ENCODE peak calls at places on chromosomes 12 and 14, in five cellular contexts. E is A549, T is SK-N-SH, L is K562, X is GM12878. H is an unnamed sample.

GRCh38 chr14:65096323-65097089 is 5.8 kb downstream of the MAX start:
- DNase-seq in E (no peak), T (peak; percentile 54), X (no peak), L (peak; percentile 27), H (no peak)

GRCh38 chr12:103882861-103883596 is 42.0 kb upstream of the NT5DC3 start:
- DNase-seq in E (no peak), L (no peak), X (no peak), T (no peak), H (no peak)

GRCh38 chr14:67577181-67577580 is 22.9 kb downstream of the PIGH start:
- DNase-seq in X (no peak), T (no peak), L (no peak), E (no peak), H (no peak)

GRCh38 chr14:54617467-54617866 is 50.5 kb downstream of the SAMD4A start:
- DNase-seq in X (no peak), E (no peak), L (no peak), T (no peak), H (peak; percentile 50)

GRCh38 chr12:38954119-38954746 is 48.8 kb upstream of the CPNE8 start:
- DNase-seq in T (no peak), L (no peak), E (no peak), X (no peak), H (no peak)

GRCh38 chr14:22220427-22220826 is 368.6 kb downstream of the DAD1 start:
- DNase-seq in T (no peak), X (no peak), E (no peak), L (no peak), H (peak; percentile 70)

GRCh38 chr12:54051916-54052744 is 1.5 kb upstream of the HOXC4 start:
- DNase-seq in E (no peak), X (no peak), T (peak; percentile 51), L (no peak), H (no peak)

GRCh38 chr14:56905282-56905681 is 95.0 kb upstream of the OTX2 start:
- DNase-seq in E (no peak), X (no peak), T (no peak), L (no peak), H (no peak)

GRCh38 chr12:121537814-121538698 is 42.8 kb downstream of the KDM2B start:
- DNase-seq in X (no peak), E (no peak), T (peak; percentile 79), L (no peak), H (no peak)

GRCh38 chr12:109999649-109999971 is 380 bp downstream of the ANKRD13A start:
- DNase-seq in E (no peak), T (no peak), X (no peak), L (no peak), H (no peak)

GRCh38 chr14:65517635-65518542 is 105.4 kb downstream of the FUT8 start:
- DNase-seq in L (no peak), E (no peak), X (no peak), T (no peak), H (no peak)

GRCh38 chr14:69560826-69561225 is 13.8 kb downstream of the CCDC177 start:
- DNase-seq in X (no peak), L (no peak), E (no peak), T (no peak), H (no peak)

GRCh38 chr14:34138175-34138574 is 187.3 kb upstream of the EGLN3 start:
- DNase-seq in X (no peak), E (no peak), T (no peak), L (no peak), H (no peak)

GRCh38 chr12:100851637-100852036 is 57.1 kb downstream of the ANO4 start:
- DNase-seq in E (no peak), X (no peak), T (no peak), L (no peak), H (no peak)

GRCh38 chr12:47095446-47096236 is 15.9 kb upstream of the AMIGO2 start:
- DNase-seq in X (no peak), E (no peak), L (no peak), T (no peak), H (peak; percentile 95)

GRCh38 chr12:51183349-51183748 is 10.4 kb upstream of the TFCP2 start:
- DNase-seq in L (no peak), T (no peak), E (no peak), X (no peak), H (no peak)

GRCh38 chr12:25491396-25491948 is 61.6 kb downstream of the LMNTD1 start:
- DNase-seq in E (no peak), L (no peak), X (no peak), T (no peak), H (no peak)

GRCh38 chr12:1629338-1630080 is 478 bp downstream of the WNT5B start:
- DNase-seq in L (no peak), E (no peak), T (peak; percentile 86), X (no peak), H (no peak)

GRCh38 chr14:44995770-44996294 is 33.8 kb downstream of the TOGARAM1 start:
- DNase-seq in L (no peak), X (no peak), T (no peak), E (no peak), H (peak; percentile 6)

GRCh38 chr12:84694111-84694510 is 218.5 kb downstream of the SLC6A15 start:
- DNase-seq in X (no peak), E (no peak), T (no peak), L (no peak), H (no peak)

GRCh38 chr14:47549886-47550285 is 125.5 kb downstream of the MDGA2 start:
- DNase-seq in T (no peak), L (no peak), E (no peak), X (no peak), H (no peak)

GRCh38 chr12:99983721-99984258 is 946 bp downstream of the ANKS1B start:
- DNase-seq in T (peak; percentile 52), X (no peak), E (no peak), L (no peak), H (no peak)

GRCh38 chr12:117829108-117829507 is 139.7 kb downstream of the KSR2 start:
- DNase-seq in T (no peak), X (no peak), L (no peak), E (no peak), H (no peak)

GRCh38 chr14:88163731-88164255 is 158.9 kb downstream of the GPR65 start:
- DNase-seq in L (no peak), T (no peak), E (no peak), X (no peak), H (no peak)

GRCh38 chr12:96431067-96431466 is 30.8 kb upstream of the CDK17 start:
- DNase-seq in X (no peak), L (no peak), T (no peak), E (no peak), H (no peak)

GRCh38 chr14:24307575-24308341 is at the start of gene CIDEB:
- DNase-seq in E (peak; percentile 77), L (peak; percentile 42), X (no peak), T (peak; percentile 87), H (peak; percentile 43)

GRCh38 chr14:99774526-99775307 is 18.5 kb upstream of the EML1 start:
- DNase-seq in T (no peak), L (no peak), E (no peak), X (no peak), H (peak; percentile 52)

DNA sequence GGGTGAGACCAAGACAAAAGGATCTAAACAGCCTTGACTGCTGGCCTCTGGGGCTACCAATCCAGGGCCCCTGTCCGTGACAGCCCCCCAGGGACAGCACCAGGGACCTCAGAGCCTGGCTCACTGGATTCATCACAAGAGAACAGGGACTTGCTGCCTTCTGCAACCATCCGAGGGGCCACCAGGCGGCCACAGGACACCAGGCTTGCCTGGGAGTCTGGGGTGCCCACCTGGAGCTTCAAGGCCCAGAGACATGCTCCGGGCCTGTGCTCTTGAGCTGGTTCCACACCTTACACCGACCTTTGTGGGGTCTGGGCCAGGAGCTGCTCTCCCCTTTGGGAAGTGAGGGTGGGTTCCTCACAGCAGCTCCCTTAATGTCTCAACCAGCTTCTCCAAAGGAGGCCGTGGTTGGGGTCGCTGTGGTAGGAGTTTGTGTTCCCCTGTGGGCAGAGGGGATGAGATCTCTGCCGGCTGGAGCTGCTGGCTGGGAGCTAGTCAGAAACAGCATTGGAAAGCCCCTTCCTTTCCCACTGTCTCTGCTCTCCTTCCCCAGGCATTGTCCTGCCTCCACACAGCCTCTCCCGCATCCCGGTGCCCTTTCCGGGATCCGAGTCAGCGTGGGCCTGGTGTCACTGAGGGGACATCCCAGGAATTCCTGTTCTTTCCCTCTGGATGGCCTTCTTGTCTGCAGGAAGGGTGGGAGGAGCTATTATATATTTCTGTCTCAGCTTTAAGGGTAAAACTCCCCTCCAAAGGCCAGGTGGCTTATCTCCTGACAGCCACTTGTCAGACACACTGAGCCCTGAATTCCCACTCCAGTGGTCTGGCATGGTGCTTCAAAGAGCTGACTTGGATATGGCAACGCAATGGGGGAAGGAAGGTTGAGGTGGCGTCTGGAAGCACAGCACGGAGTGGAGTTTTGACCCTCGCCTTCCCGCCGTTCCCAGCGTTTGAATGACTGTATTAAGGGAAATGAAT is 5.1 kb upstream of the PAPLN start:
- DNase-seq in X (no peak), E (peak; percentile 73), L (peak; percentile 34), T (peak; percentile 42), H (no peak)
- TF ChIP-seq RCOR1 in X (no peak), E (no peak), L (no peak), T (no peak), H (no peak)

GRCh38 chr12:48183091-48183875 is at the start of gene CCDC184:
- DNase-seq in E (peak; percentile 83), X (peak; percentile 24), L (peak; percentile 64), T (peak; percentile 91), H (peak; percentile 73)

GRCh38 chr12:48182659-48183058 is 785 bp upstream of the CCDC184 start:
- DNase-seq in X (no peak), E (no peak), L (no peak), T (no peak), H (no peak)

GRCh38 chr12:48177985-48178384 is 5.5 kb upstream of the CCDC184 start:
- DNase-seq in T (no peak), L (no peak), E (no peak), X (no peak), H (no peak)

GRCh38 chr12:48180857-48181495 is 2.5 kb upstream of the CCDC184 start:
- DNase-seq in E (no peak), T (no peak), L (no peak), X (no peak), H (no peak)

GRCh38 chr12:48180424-48180823 is 3.0 kb upstream of the CCDC184 start:
- DNase-seq in E (no peak), T (no peak), X (no peak), L (no peak), H (no peak)
- TF ChIP-seq CTCF in E (no peak), T (no peak), X (no peak), L (no peak), H (no peak)

GRCh38 chr12:93015970-93016751 is 87.1 kb upstream of the EEA1 start:
- DNase-seq in T (no peak), X (no peak), E (no peak), L (no peak), H (peak; percentile 10)
- TF ChIP-seq RCOR1 in T (no peak), X (no peak), E (no peak), L (no peak), H (no peak)

DNA sequence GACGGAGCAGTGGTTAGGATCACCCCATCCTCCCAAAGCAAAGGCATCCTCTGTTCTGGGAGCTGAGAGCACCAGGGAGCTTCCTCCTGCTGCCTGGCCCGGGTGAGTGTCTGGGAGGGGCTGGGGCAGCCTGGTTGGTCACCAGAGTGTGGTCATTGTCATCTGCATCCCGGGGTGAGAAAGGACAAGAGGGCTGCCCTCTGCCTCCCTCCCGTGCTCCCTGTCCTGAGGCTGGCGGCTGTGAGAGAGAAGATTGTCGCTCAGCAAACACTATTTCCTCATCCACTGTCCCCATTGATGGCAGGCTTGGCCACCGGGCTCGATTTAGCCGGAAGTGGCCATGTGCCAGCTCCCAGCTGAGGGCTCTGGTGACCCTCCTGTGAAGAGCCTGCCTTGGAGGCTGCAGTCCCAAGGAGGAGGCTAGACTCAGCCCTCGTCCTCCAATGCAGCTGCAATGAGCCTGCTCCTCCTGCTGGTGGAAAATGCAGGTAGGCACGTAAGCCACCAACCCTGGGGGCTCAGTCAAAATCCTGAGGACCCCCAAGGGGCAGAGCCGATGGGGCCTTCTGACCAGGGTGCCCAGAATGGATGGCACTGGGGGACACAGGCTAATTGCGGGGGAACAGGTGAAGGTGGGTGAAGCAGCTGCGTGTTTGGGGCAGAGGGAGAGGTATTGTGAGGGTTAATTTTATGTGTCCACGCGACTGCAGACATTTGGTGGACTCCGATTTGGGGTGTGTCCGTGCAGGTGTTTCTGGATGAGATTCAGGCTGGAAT is 155.7 kb downstream of the KIF26A start:
- DNase-seq in T (no peak), E (peak; percentile 23), X (no peak), L (no peak), H (no peak)
- TF ChIP-seq CTCF in T (peak; percentile 21), E (peak; percentile 29), X (peak; percentile 23), L (peak; percentile 28), H (no peak)

H was measured in IMR-90.